ENCODE peak calls at places on chromosomes 7 and 10, in ten cellular contexts. F, V, I, Q, B, S, P, T, M and U are unnamed samples.

GRCh38 chr10:132200344-132201110 is 13.8 kb downstream of the DPYSL4 start:
- DNase-seq in F (no peak), S (no peak), I (no peak), B (no peak), V (no peak), P (peak), M (no peak), T (no peak), Q (no peak), U (no peak)

GRCh38 chr7:151181011-151181431 is 6.0 kb downstream of the ASB10 start:
- DNase-seq in P (peak), T (no peak), F (no peak), I (no peak), S (no peak), Q (no peak), V (peak), M (no peak), B (no peak), U (no peak)

GRCh38 chr10:42960491-42961155 is 116.2 kb upstream of the RET start:
- DNase-seq in M (peak), V (no peak), T (peak), B (no peak), I (no peak), P (peak), F (no peak), Q (no peak), S (no peak), U (no peak)

GRCh38 chr10:103816431-103816830 is 38.9 kb downstream of the SH3PXD2A start:
- DNase-seq in S (no peak), M (no peak), I (no peak), V (no peak), Q (no peak), F (no peak), T (no peak), B (no peak), P (no peak), U (no peak)

GRCh38 chr10:119243478-119243877 is 36.1 kb downstream of the GRK5 start:
- DNase-seq in B (no peak), T (no peak), I (no peak), M (no peak), Q (no peak), S (no peak), F (no peak), V (no peak), P (no peak), U (no peak)

GRCh38 chr10:21517134-21517982 is 8.1 kb downstream of the SKIDA1 start:
- DNase-seq in P (no peak), V (peak), B (no peak), S (no peak), F (no peak), M (peak), I (peak), T (no peak), Q (peak), U (no peak)

GRCh38 chr10:101613646-101614045 is 25.5 kb downstream of the DPCD start:
- DNase-seq in V (no peak), M (no peak), B (no peak), F (no peak), P (no peak), I (no peak), T (no peak), Q (no peak), S (no peak), U (no peak)

GRCh38 chr7:107973861-107974260 is 29.1 kb downstream of the LAMB1 start:
- DNase-seq in M (no peak), T (no peak), B (no peak), F (no peak), P (no peak), V (no peak), I (no peak), S (no peak), Q (no peak), U (no peak)

GRCh38 chr7:111730476-111731300 is 168.4 kb upstream of the IMMP2L start:
- DNase-seq in Q (peak), I (peak), B (no peak), M (peak), S (no peak), V (no peak), T (no peak), P (no peak), F (no peak), U (peak)

GRCh38 chr10:47317251-47317650 is 5.0 kb upstream of the GDF2 start:
- DNase-seq in Q (no peak), F (no peak), I (no peak), V (no peak), P (no peak), B (no peak), M (no peak), S (no peak), T (no peak), U (no peak)

GRCh38 chr7:42272793-42273665 is 36.0 kb upstream of the GLI3 start:
- DNase-seq in T (no peak), P (no peak), V (no peak), F (no peak), Q (no peak), S (no peak), B (no peak), I (no peak), M (peak), U (no peak)

GRCh38 chr7:21450876-21451275 is 23.0 kb downstream of the SP4 start:
- DNase-seq in F (no peak), Q (no peak), S (no peak), M (no peak), P (no peak), T (no peak), I (no peak), B (no peak), V (no peak), U (no peak)

GRCh38 chr10:73647211-73647874 is 6.1 kb upstream of the MYOZ1 start:
- DNase-seq in Q (peak), B (no peak), S (no peak), F (no peak), V (peak), T (peak), P (peak), M (peak), I (no peak), U (no peak)

GRCh38 chr7:1851731-1852531 is 181.9 kb downstream of the ELFN1 start:
- DNase-seq in S (no peak), T (no peak), M (no peak), F (no peak), P (peak), Q (no peak), B (no peak), V (peak), I (no peak), U (peak)

GRCh38 chr10:124648131-124648475 is 96.1 kb downstream of the FAM53B start:
- DNase-seq in F (no peak), I (no peak), Q (no peak), M (no peak), S (no peak), V (no peak), P (peak), T (no peak), B (no peak), U (no peak)